ENCODE peak calls at places on chromosome 15, in nine cellular contexts. One of them, this sample, is unnamed. For H3K4me1, the result is how much of the 10 kb centered on the place peaks cover.

GRCh38 chr15:72197460-72198409 is at the start of gene GRAMD2A:
- DNase-seq in aorta: no peak
- DNase-seq in small intestine: peak
- DNase-seq in H9: peak
- DNase-seq in GM23248: peak
- DNase-seq in cardiac muscle cell: peak
- DNase-seq in BE2C: peak
- DNase-seq in right atrium auricular region: no peak
- DNase-seq in A549: peak
- DNase-seq in this sample: no peak

GRCh38 chr15:77719450-77719849 is 86.7 kb upstream of the LINGO1 start:
- DNase-seq in aorta: no peak
- DNase-seq in small intestine: no peak
- DNase-seq in H9: no peak
- DNase-seq in GM23248: no peak
- DNase-seq in cardiac muscle cell: no peak
- DNase-seq in BE2C: no peak
- DNase-seq in right atrium auricular region: no peak
- DNase-seq in A549: no peak
- DNase-seq in this sample: no peak

GRCh38 chr15:64897345-64897985 is 14.2 kb upstream of the ANKDD1A start:
- DNase-seq in aorta: peak
- DNase-seq in small intestine: no peak
- DNase-seq in H9: no peak
- DNase-seq in GM23248: peak
- DNase-seq in cardiac muscle cell: no peak
- DNase-seq in BE2C: no peak
- DNase-seq in right atrium auricular region: peak
- DNase-seq in A549: no peak
- DNase-seq in this sample: no peak

GRCh38 chr15:63288778-63289378 is 11.5 kb downstream of the APH1B start:
- DNase-seq in aorta: no peak
- DNase-seq in small intestine: peak
- DNase-seq in H9: no peak
- DNase-seq in GM23248: peak
- DNase-seq in cardiac muscle cell: peak
- DNase-seq in BE2C: no peak
- DNase-seq in right atrium auricular region: no peak
- DNase-seq in A549: peak
- DNase-seq in this sample: no peak

GRCh38 chr15:78454992-78455391 is 17.0 kb downstream of the IREB2 start:
- DNase-seq in aorta: no peak
- DNase-seq in small intestine: no peak
- DNase-seq in H9: no peak
- DNase-seq in GM23248: no peak
- DNase-seq in cardiac muscle cell: no peak
- DNase-seq in BE2C: no peak
- DNase-seq in right atrium auricular region: no peak
- DNase-seq in A549: no peak
- DNase-seq in this sample: no peak

GRCh38 chr15:68200016-68200861 is 4.9 kb downstream of the CALML4 start:
- DNase-seq in aorta: no peak
- DNase-seq in small intestine: no peak
- DNase-seq in H9: no peak
- DNase-seq in GM23248: peak
- DNase-seq in cardiac muscle cell: peak
- DNase-seq in BE2C: peak
- DNase-seq in right atrium auricular region: no peak
- DNase-seq in A549: no peak
- DNase-seq in this sample: peak

GRCh38 chr15:88513195-88513594 is 33.3 kb downstream of the DET1 start:
- DNase-seq in aorta: no peak
- DNase-seq in small intestine: peak
- DNase-seq in H9: no peak
- DNase-seq in GM23248: peak
- DNase-seq in cardiac muscle cell: no peak
- DNase-seq in BE2C: no peak
- DNase-seq in right atrium auricular region: no peak
- DNase-seq in A549: no peak
- DNase-seq in this sample: no peak

GRCh38 chr15:70059476-70060213 is 38.1 kb downstream of the TLE3 start:
- DNase-seq in aorta: no peak
- DNase-seq in small intestine: no peak
- DNase-seq in H9: no peak
- DNase-seq in GM23248: no peak
- DNase-seq in cardiac muscle cell: no peak
- DNase-seq in BE2C: peak
- DNase-seq in right atrium auricular region: no peak
- DNase-seq in A549: no peak
- DNase-seq in this sample: no peak

GRCh38 chr15:64476550-64476949 is 16.2 kb downstream of the ZNF609 start:
- DNase-seq in aorta: no peak
- DNase-seq in small intestine: no peak
- DNase-seq in H9: no peak
- DNase-seq in GM23248: no peak
- DNase-seq in cardiac muscle cell: no peak
- DNase-seq in BE2C: no peak
- DNase-seq in right atrium auricular region: no peak
- DNase-seq in A549: no peak
- DNase-seq in this sample: no peak

GRCh38 chr15:89164712-89165211 is 56.6 kb downstream of the RLBP1 start:
- DNase-seq in aorta: no peak
- DNase-seq in small intestine: no peak
- DNase-seq in H9: no peak
- DNase-seq in GM23248: no peak
- DNase-seq in cardiac muscle cell: no peak
- DNase-seq in BE2C: no peak
- DNase-seq in right atrium auricular region: no peak
- DNase-seq in A549: no peak
- DNase-seq in this sample: no peak

GRCh38 chr15:98715401-98715800 is 67.1 kb downstream of the IGF1R start:
- DNase-seq in aorta: no peak
- DNase-seq in small intestine: no peak
- DNase-seq in H9: no peak
- DNase-seq in GM23248: peak
- DNase-seq in cardiac muscle cell: no peak
- DNase-seq in BE2C: no peak
- DNase-seq in right atrium auricular region: no peak
- DNase-seq in A549: no peak
- DNase-seq in this sample: no peak
- H3K4me1 ChIP-seq in aorta: under half
- H3K4me1 ChIP-seq in small intestine: under half
- H3K4me1 ChIP-seq in H9: under half
- H3K4me1 ChIP-seq in GM23248: under half
- H3K4me1 ChIP-seq in cardiac muscle cell: under half
- H3K4me1 ChIP-seq in BE2C: under half
- H3K4me1 ChIP-seq in right atrium auricular region: half or more
- H3K4me1 ChIP-seq in A549: half or more
- H3K4me1 ChIP-seq in this sample: under half

GRCh38 chr15:34336947-34337556 is 529 bp downstream of the SLC12A6 start:
- DNase-seq in aorta: no peak
- DNase-seq in small intestine: peak
- DNase-seq in H9: no peak
- DNase-seq in GM23248: peak
- DNase-seq in cardiac muscle cell: no peak
- DNase-seq in BE2C: no peak
- DNase-seq in right atrium auricular region: no peak
- DNase-seq in A549: no peak
- DNase-seq in this sample: peak

GRCh38 chr15:34337557-34338306 is at the start of gene SLC12A6:
- DNase-seq in aorta: peak
- DNase-seq in small intestine: peak
- DNase-seq in H9: peak
- DNase-seq in GM23248: peak
- DNase-seq in cardiac muscle cell: peak
- DNase-seq in BE2C: peak
- DNase-seq in right atrium auricular region: peak
- DNase-seq in A549: peak
- DNase-seq in this sample: peak

GRCh38 chr15:34335176-34335575 is 2.4 kb downstream of the SLC12A6 start:
- DNase-seq in aorta: no peak
- DNase-seq in small intestine: no peak
- DNase-seq in H9: no peak
- DNase-seq in GM23248: peak
- DNase-seq in cardiac muscle cell: no peak
- DNase-seq in BE2C: no peak
- DNase-seq in right atrium auricular region: no peak
- DNase-seq in A549: no peak
- DNase-seq in this sample: no peak

GRCh38 chr15:34336333-34336732 is 1.2 kb downstream of the SLC12A6 start:
- DNase-seq in aorta: no peak
- DNase-seq in small intestine: no peak
- DNase-seq in H9: no peak
- DNase-seq in GM23248: no peak
- DNase-seq in cardiac muscle cell: no peak
- DNase-seq in BE2C: no peak
- DNase-seq in right atrium auricular region: no peak
- DNase-seq in A549: no peak
- DNase-seq in this sample: no peak

GRCh38 chr15:34338347-34338746 is 766 bp upstream of the SLC12A6 start:
- DNase-seq in aorta: no peak
- DNase-seq in small intestine: no peak
- DNase-seq in H9: no peak
- DNase-seq in GM23248: no peak
- DNase-seq in cardiac muscle cell: no peak
- DNase-seq in BE2C: no peak
- DNase-seq in right atrium auricular region: no peak
- DNase-seq in A549: no peak
- DNase-seq in this sample: no peak
- H3K4me1 ChIP-seq in aorta: under half
- H3K4me1 ChIP-seq in small intestine: under half
- H3K4me1 ChIP-seq in H9: under half
- H3K4me1 ChIP-seq in GM23248: under half
- H3K4me1 ChIP-seq in cardiac muscle cell: under half
- H3K4me1 ChIP-seq in BE2C: under half
- H3K4me1 ChIP-seq in right atrium auricular region: half or more
- H3K4me1 ChIP-seq in A549: under half
- H3K4me1 ChIP-seq in this sample: under half

DNA sequence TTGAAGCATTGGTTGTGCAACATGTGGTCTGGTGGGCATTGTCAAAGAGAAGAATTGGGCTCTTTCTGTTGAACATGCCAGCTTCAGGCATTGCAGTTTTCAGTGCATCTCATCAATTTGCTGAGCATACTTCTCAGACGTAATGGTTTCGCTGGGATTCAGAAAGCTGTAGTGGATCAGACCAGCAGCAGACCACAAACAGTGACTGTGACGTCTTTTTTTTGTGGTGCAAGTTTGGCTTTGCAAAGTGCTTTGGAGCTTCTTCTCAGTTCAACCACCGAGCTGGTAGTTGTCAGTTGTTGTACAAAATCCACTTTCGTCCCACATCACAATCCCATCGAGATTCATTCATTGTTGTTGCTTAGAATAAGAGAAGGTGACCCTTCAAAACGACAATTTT is 84.5 kb downstream of the NPAP1 start:
- DNase-seq in aorta: no peak
- DNase-seq in small intestine: no peak
- DNase-seq in H9: no peak
- DNase-seq in GM23248: no peak
- DNase-seq in cardiac muscle cell: no peak
- DNase-seq in BE2C: no peak
- DNase-seq in right atrium auricular region: no peak
- DNase-seq in A549: no peak
- DNase-seq in this sample: no peak
- H3K4me1 ChIP-seq in aorta: under half
- H3K4me1 ChIP-seq in small intestine: under half
- H3K4me1 ChIP-seq in H9: under half
- H3K4me1 ChIP-seq in GM23248: under half
- H3K4me1 ChIP-seq in cardiac muscle cell: under half
- H3K4me1 ChIP-seq in BE2C: under half
- H3K4me1 ChIP-seq in right atrium auricular region: under half
- H3K4me1 ChIP-seq in A549: under half
- H3K4me1 ChIP-seq in this sample: under half

GRCh38 chr15:41892621-41893421 is 1.0 kb downstream of the SPTBN5 start:
- DNase-seq in aorta: no peak
- DNase-seq in small intestine: peak
- DNase-seq in H9: no peak
- DNase-seq in GM23248: no peak
- DNase-seq in cardiac muscle cell: no peak
- DNase-seq in BE2C: peak
- DNase-seq in right atrium auricular region: no peak
- DNase-seq in A549: no peak
- DNase-seq in this sample: no peak
- H3K4me1 ChIP-seq in aorta: under half
- H3K4me1 ChIP-seq in small intestine: under half
- H3K4me1 ChIP-seq in H9: under half
- H3K4me1 ChIP-seq in GM23248: under half
- H3K4me1 ChIP-seq in cardiac muscle cell: under half
- H3K4me1 ChIP-seq in BE2C: half or more
- H3K4me1 ChIP-seq in right atrium auricular region: under half
- H3K4me1 ChIP-seq in A549: under half
- H3K4me1 ChIP-seq in this sample: under half

This sample was measured in HAP-1.